ENCODE peak calls at places on chromosomes 7 and 10, in four cellular contexts. J is midbrain, B is LoVo, R is PC-3. M is an unnamed sample.

GRCh38 chr7:155444746-155445145 is 13.2 kb upstream of the EN2 start:
- DNase-seq in J (no peak), B (no peak), R (no peak), M (no peak)

GRCh38 chr7:107045195-107045960 is 873 bp downstream of the PRKAR2B start:
- DNase-seq in J (peak; percentile 8), B (no peak), R (no peak), M (no peak)

GRCh38 chr10:35259769-35260397 is 76.4 kb upstream of the CCNY start:
- DNase-seq in J (no peak), B (peak; percentile 5), R (peak; percentile 99), M (no peak)

GRCh38 chr10:5252177-5253037 is 55.8 kb downstream of the AKR1C4 start:
- DNase-seq in J (no peak), B (no peak), R (peak; percentile 27), M (peak; percentile 8)

GRCh38 chr7:128881458-128882125 is 18.9 kb downstream of the ATP6V1F start:
- DNase-seq in J (no peak), B (no peak), R (no peak), M (no peak)

GRCh38 chr10:78408671-78409472 is 375.2 kb downstream of the RPS24 start:
- DNase-seq in J (peak; percentile 77), B (no peak), R (peak; percentile 61), M (peak; percentile 27)

GRCh38 chr10:49552277-49552676 is 13.4 kb upstream of the ERCC6 start:
- DNase-seq in J (no peak), B (no peak), R (peak; percentile 100), M (peak; percentile 67)

GRCh38 chr7:139739863-139740597 is 37.8 kb downstream of the HIPK2 start:
- DNase-seq in J (peak; percentile 77), B (no peak), R (peak; percentile 35), M (no peak)

GRCh38 chr10:69639291-69640195 is 9.5 kb downstream of the FAM241B start:
- DNase-seq in J (peak; percentile 69), B (peak; percentile 63), R (peak; percentile 87), M (peak; percentile 46)

GRCh38 chr7:116576350-116577319 is 51.8 kb downstream of the CAV1 start:
- DNase-seq in J (no peak), B (no peak), R (peak; percentile 95), M (peak; percentile 51)

GRCh38 chr7:26413007-26413691 is 121.5 kb downstream of the SNX10 start:
- DNase-seq in J (no peak), B (no peak), R (peak; percentile 20), M (peak; percentile 55)

GRCh38 chr7:96311967-96312366 is 9.9 kb downstream of the SLC25A13 start:
- DNase-seq in J (peak; percentile 65), B (no peak), R (no peak), M (no peak)

GRCh38 chr10:45282061-45282460 is 33.3 kb downstream of the OR13A1 start:
- DNase-seq in J (no peak), B (no peak), R (peak; percentile 32), M (no peak)

GRCh38 chr10:99966306-99966705 is 43.4 kb downstream of the DNMBP start:
- DNase-seq in J (no peak), B (peak; percentile 41), R (peak; percentile 95), M (peak; percentile 59)

GRCh38 chr7:98878365-98879197 is at the start of gene TRRAP:
- DNase-seq in J (peak; percentile 54), B (peak; percentile 73), R (peak; percentile 63), M (no peak)

GRCh38 chr10:119358567-119358966 is 151.2 kb downstream of the GRK5 start:
- DNase-seq in J (no peak), B (no peak), R (no peak), M (no peak)

GRCh38 chr7:122803323-122803722 is 82.9 kb downstream of the CADPS2 start:
- DNase-seq in J (peak; percentile 66), B (peak; percentile 31), R (peak; percentile 52), M (no peak)

GRCh38 chr7:42573904-42574692 is 337.1 kb upstream of the GLI3 start:
- DNase-seq in J (no peak), B (no peak), R (peak; percentile 33), M (no peak)

GRCh38 chr7:30923774-30924413 is 12.2 kb downstream of the AQP1 start:
- DNase-seq in J (no peak), B (no peak), R (no peak), M (no peak)

GRCh38 chr7:12481722-12482121 is 78.1 kb upstream of the VWDE start:
- DNase-seq in J (no peak), B (no peak), R (no peak), M (no peak)

GRCh38 chr7:84611391-84611790 is 416.8 kb upstream of the SEMA3A start:
- DNase-seq in J (no peak), B (no peak), R (no peak), M (no peak)

GRCh38 chr7:727806-728460 is 852 bp upstream of the PRKAR1B start:
- DNase-seq in J (no peak), B (no peak), R (peak; percentile 6), M (no peak)

GRCh38 chr7:139720705-139721231 is 57.0 kb downstream of the HIPK2 start:
- DNase-seq in J (no peak), B (peak; percentile 58), R (peak; percentile 81), M (no peak)

GRCh38 chr7:16881809-16882208 is at the start of gene AGR3:
- DNase-seq in J (no peak), B (peak; percentile 66), R (no peak), M (peak; percentile 49)

GRCh38 chr7:135160098-135160857 is 10.2 kb downstream of the CYREN start:
- DNase-seq in J (no peak), B (peak; percentile 41), R (no peak), M (no peak)

M was measured in PC-9.